ENCODE peak calls at places on chromosome 18, in ten cellular contexts. One of them, this sample, is unnamed. For H3K4me1, the result is how much of the 10 kb centered on the place peaks cover.

GRCh38 chr18:77376043-77376732 is 126.5 kb downstream of the GALR1 start:
- DNase-seq in left ventricle myocardium inferior: no peak
- DNase-seq in naive thymus-derived CD4-positive, alpha-beta T cell: no peak
- DNase-seq in left lung: no peak
- DNase-seq in mucosa of descending colon: no peak
- DNase-seq in IMR-90: no peak
- DNase-seq in heart right ventricle: no peak
- DNase-seq in keratinocyte: no peak
- DNase-seq in A549: no peak
- DNase-seq in fibroblast of lung: no peak
- DNase-seq in this sample: peak

GRCh38 chr18:24456549-24456948 is 3.9 kb upstream of the HRH4 start:
- DNase-seq in left ventricle myocardium inferior: no peak
- DNase-seq in naive thymus-derived CD4-positive, alpha-beta T cell: no peak
- DNase-seq in left lung: no peak
- DNase-seq in mucosa of descending colon: no peak
- DNase-seq in IMR-90: no peak
- DNase-seq in heart right ventricle: no peak
- DNase-seq in keratinocyte: no peak
- DNase-seq in A549: no peak
- DNase-seq in fibroblast of lung: no peak
- DNase-seq in this sample: no peak

GRCh38 chr18:46555213-46555612 is 101.8 kb downstream of the LOXHD1 start:
- DNase-seq in left ventricle myocardium inferior: no peak
- DNase-seq in naive thymus-derived CD4-positive, alpha-beta T cell: no peak
- DNase-seq in left lung: no peak
- DNase-seq in mucosa of descending colon: no peak
- DNase-seq in IMR-90: no peak
- DNase-seq in heart right ventricle: no peak
- DNase-seq in keratinocyte: no peak
- DNase-seq in A549: no peak
- DNase-seq in fibroblast of lung: no peak
- DNase-seq in this sample: no peak

GRCh38 chr18:67590571-67591141 is 74.1 kb upstream of the DSEL start:
- DNase-seq in left ventricle myocardium inferior: no peak
- DNase-seq in naive thymus-derived CD4-positive, alpha-beta T cell: no peak
- DNase-seq in left lung: no peak
- DNase-seq in mucosa of descending colon: no peak
- DNase-seq in IMR-90: peak
- DNase-seq in heart right ventricle: no peak
- DNase-seq in keratinocyte: no peak
- DNase-seq in A549: no peak
- DNase-seq in fibroblast of lung: peak
- DNase-seq in this sample: no peak

GRCh38 chr18:46070683-46071614 is 1.1 kb downstream of the PSTPIP2 start:
- DNase-seq in left ventricle myocardium inferior: no peak
- DNase-seq in naive thymus-derived CD4-positive, alpha-beta T cell: peak
- DNase-seq in left lung: no peak
- DNase-seq in mucosa of descending colon: no peak
- DNase-seq in IMR-90: no peak
- DNase-seq in heart right ventricle: no peak
- DNase-seq in keratinocyte: no peak
- DNase-seq in A549: no peak
- DNase-seq in fibroblast of lung: no peak
- DNase-seq in this sample: peak

GRCh38 chr18:80252136-80252535 is 4.8 kb upstream of the PARD6G start:
- DNase-seq in left ventricle myocardium inferior: no peak
- DNase-seq in naive thymus-derived CD4-positive, alpha-beta T cell: no peak
- DNase-seq in left lung: no peak
- DNase-seq in mucosa of descending colon: no peak
- DNase-seq in IMR-90: peak
- DNase-seq in heart right ventricle: no peak
- DNase-seq in keratinocyte: no peak
- DNase-seq in A549: no peak
- DNase-seq in fibroblast of lung: peak
- DNase-seq in this sample: no peak

GRCh38 chr18:71209944-71210343 is 921.1 kb downstream of the SOCS6 start:
- DNase-seq in left ventricle myocardium inferior: no peak
- DNase-seq in naive thymus-derived CD4-positive, alpha-beta T cell: no peak
- DNase-seq in left lung: no peak
- DNase-seq in mucosa of descending colon: no peak
- DNase-seq in IMR-90: no peak
- DNase-seq in heart right ventricle: no peak
- DNase-seq in keratinocyte: no peak
- DNase-seq in A549: no peak
- DNase-seq in fibroblast of lung: peak
- DNase-seq in this sample: no peak

GRCh38 chr18:59659486-59660187 is 37.6 kb downstream of the CCBE1 start:
- DNase-seq in left ventricle myocardium inferior: no peak
- DNase-seq in naive thymus-derived CD4-positive, alpha-beta T cell: no peak
- DNase-seq in left lung: no peak
- DNase-seq in mucosa of descending colon: no peak
- DNase-seq in IMR-90: peak
- DNase-seq in heart right ventricle: no peak
- DNase-seq in keratinocyte: no peak
- DNase-seq in A549: no peak
- DNase-seq in fibroblast of lung: peak
- DNase-seq in this sample: no peak

DNA sequence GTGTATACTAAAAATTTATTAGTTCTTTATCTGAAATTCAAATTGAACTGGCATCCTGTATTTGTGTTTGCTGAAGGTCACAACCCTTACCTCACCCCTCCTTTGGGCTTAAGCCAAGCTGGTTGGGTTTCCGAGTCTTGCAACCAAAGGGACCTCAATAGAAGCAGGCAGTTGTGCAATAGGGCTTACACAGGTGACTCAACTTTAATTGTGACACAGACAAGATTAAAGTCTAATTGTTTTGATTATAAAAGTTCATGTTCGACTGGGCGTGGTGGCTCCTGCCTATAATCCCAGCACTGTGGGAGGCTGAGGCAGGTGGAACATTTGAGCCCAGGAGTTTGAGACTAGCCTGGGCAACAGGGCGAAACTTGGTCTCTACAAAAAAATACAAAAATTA is 71.5 kb downstream of the RAB31 start:
- DNase-seq in left ventricle myocardium inferior: no peak
- DNase-seq in naive thymus-derived CD4-positive, alpha-beta T cell: no peak
- DNase-seq in left lung: no peak
- DNase-seq in mucosa of descending colon: no peak
- DNase-seq in IMR-90: no peak
- DNase-seq in heart right ventricle: no peak
- DNase-seq in keratinocyte: no peak
- DNase-seq in A549: no peak
- DNase-seq in fibroblast of lung: peak
- DNase-seq in this sample: no peak
- H3K4me1 ChIP-seq in left ventricle myocardium inferior: under half
- H3K4me1 ChIP-seq in naive thymus-derived CD4-positive, alpha-beta T cell: under half
- H3K4me1 ChIP-seq in left lung: under half
- H3K4me1 ChIP-seq in mucosa of descending colon: under half
- H3K4me1 ChIP-seq in IMR-90: under half
- H3K4me1 ChIP-seq in heart right ventricle: under half
- H3K4me1 ChIP-seq in keratinocyte: under half
- H3K4me1 ChIP-seq in A549: under half
- H3K4me1 ChIP-seq in fibroblast of lung: under half
- H3K4me1 ChIP-seq in this sample: under half

DNA sequence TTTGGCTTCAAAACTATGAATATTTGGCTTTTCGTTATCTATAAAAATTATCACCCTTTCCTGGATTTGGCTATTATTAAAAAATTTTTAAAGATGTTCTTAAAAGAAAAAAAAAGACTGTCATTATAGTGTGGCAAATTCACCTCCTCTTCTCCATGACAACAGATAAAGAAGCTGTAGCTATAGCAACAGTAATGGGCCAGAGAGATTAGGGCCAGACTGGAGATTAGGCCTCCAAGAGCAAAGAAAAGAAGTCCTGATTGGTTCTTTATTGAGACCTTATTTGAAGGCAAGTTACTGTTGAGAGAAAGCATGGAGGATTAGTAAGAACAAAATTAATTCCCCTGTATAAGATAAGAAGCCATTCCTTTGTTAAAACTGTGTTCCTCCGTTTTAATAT is 812.5 kb downstream of the DCC start:
- DNase-seq in left ventricle myocardium inferior: no peak
- DNase-seq in naive thymus-derived CD4-positive, alpha-beta T cell: no peak
- DNase-seq in left lung: no peak
- DNase-seq in mucosa of descending colon: no peak
- DNase-seq in IMR-90: no peak
- DNase-seq in heart right ventricle: no peak
- DNase-seq in keratinocyte: no peak
- DNase-seq in A549: no peak
- DNase-seq in fibroblast of lung: no peak
- DNase-seq in this sample: no peak
- H3K4me3 ChIP-seq in left ventricle myocardium inferior: no peak
- H3K4me3 ChIP-seq in naive thymus-derived CD4-positive, alpha-beta T cell: no peak
- H3K4me3 ChIP-seq in left lung: no peak
- H3K4me3 ChIP-seq in mucosa of descending colon: no peak
- H3K4me3 ChIP-seq in IMR-90: no peak
- H3K4me3 ChIP-seq in heart right ventricle: no peak
- H3K4me3 ChIP-seq in keratinocyte: no peak
- H3K4me3 ChIP-seq in A549: no peak
- H3K4me3 ChIP-seq in fibroblast of lung: no peak
- H3K4me3 ChIP-seq in this sample: no peak

GRCh38 chr18:13564579-13564978 is 161.8 kb downstream of the FAM210A start:
- DNase-seq in left ventricle myocardium inferior: peak
- DNase-seq in naive thymus-derived CD4-positive, alpha-beta T cell: no peak
- DNase-seq in left lung: no peak
- DNase-seq in mucosa of descending colon: no peak
- DNase-seq in IMR-90: no peak
- DNase-seq in heart right ventricle: peak
- DNase-seq in keratinocyte: no peak
- DNase-seq in A549: no peak
- DNase-seq in fibroblast of lung: no peak
- DNase-seq in this sample: peak

GRCh38 chr18:13562494-13563029 is 163.8 kb downstream of the FAM210A start:
- DNase-seq in left ventricle myocardium inferior: no peak
- DNase-seq in naive thymus-derived CD4-positive, alpha-beta T cell: no peak
- DNase-seq in left lung: no peak
- DNase-seq in mucosa of descending colon: no peak
- DNase-seq in IMR-90: no peak
- DNase-seq in heart right ventricle: no peak
- DNase-seq in keratinocyte: no peak
- DNase-seq in A549: no peak
- DNase-seq in fibroblast of lung: no peak
- DNase-seq in this sample: no peak

GRCh38 chr18:13566941-13567762 is 159.2 kb downstream of the FAM210A start:
- DNase-seq in left ventricle myocardium inferior: peak
- DNase-seq in naive thymus-derived CD4-positive, alpha-beta T cell: no peak
- DNase-seq in left lung: no peak
- DNase-seq in mucosa of descending colon: peak
- DNase-seq in IMR-90: no peak
- DNase-seq in heart right ventricle: peak
- DNase-seq in keratinocyte: no peak
- DNase-seq in A549: no peak
- DNase-seq in fibroblast of lung: peak
- DNase-seq in this sample: no peak

GRCh38 chr18:13563390-13563805 is 163.0 kb downstream of the FAM210A start:
- DNase-seq in left ventricle myocardium inferior: no peak
- DNase-seq in naive thymus-derived CD4-positive, alpha-beta T cell: no peak
- DNase-seq in left lung: no peak
- DNase-seq in mucosa of descending colon: no peak
- DNase-seq in IMR-90: no peak
- DNase-seq in heart right ventricle: no peak
- DNase-seq in keratinocyte: no peak
- DNase-seq in A549: no peak
- DNase-seq in fibroblast of lung: no peak
- DNase-seq in this sample: no peak

DNA sequence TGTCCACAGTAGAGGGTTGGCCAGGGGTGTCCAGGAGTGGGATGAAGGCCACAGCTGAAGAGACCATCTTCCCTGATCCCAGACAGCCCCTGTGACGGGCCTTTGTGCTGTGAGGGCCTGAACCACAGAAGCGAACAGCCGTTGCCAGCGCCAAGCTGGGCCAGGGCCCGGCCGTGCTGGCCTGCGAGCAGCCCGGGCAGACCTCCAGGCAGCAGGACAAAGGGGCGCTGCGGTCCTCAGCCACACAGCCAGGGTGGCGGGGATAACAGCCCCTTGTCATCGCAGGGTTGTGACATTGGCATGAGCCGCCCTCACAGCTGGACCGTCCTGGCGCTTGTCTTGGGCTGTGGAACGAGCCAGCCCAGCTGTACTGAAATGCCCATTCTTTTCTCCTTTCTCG is 161.1 kb downstream of the FAM210A start:
- DNase-seq in left ventricle myocardium inferior: peak
- DNase-seq in naive thymus-derived CD4-positive, alpha-beta T cell: no peak
- DNase-seq in left lung: no peak
- DNase-seq in mucosa of descending colon: no peak
- DNase-seq in IMR-90: no peak
- DNase-seq in heart right ventricle: peak
- DNase-seq in keratinocyte: no peak
- DNase-seq in A549: no peak
- DNase-seq in fibroblast of lung: no peak
- DNase-seq in this sample: no peak
- H3K4me1 ChIP-seq in left ventricle myocardium inferior: half or more
- H3K4me1 ChIP-seq in naive thymus-derived CD4-positive, alpha-beta T cell: under half
- H3K4me1 ChIP-seq in left lung: under half
- H3K4me1 ChIP-seq in mucosa of descending colon: under half
- H3K4me1 ChIP-seq in IMR-90: under half
- H3K4me1 ChIP-seq in heart right ventricle: under half
- H3K4me1 ChIP-seq in keratinocyte: under half
- H3K4me1 ChIP-seq in A549: under half
- H3K4me1 ChIP-seq in fibroblast of lung: under half
- H3K4me1 ChIP-seq in this sample: under half

GRCh38 chr18:42041793-42042192 is 86.8 kb downstream of the PIK3C3 start:
- DNase-seq in left ventricle myocardium inferior: no peak
- DNase-seq in naive thymus-derived CD4-positive, alpha-beta T cell: no peak
- DNase-seq in left lung: no peak
- DNase-seq in mucosa of descending colon: no peak
- DNase-seq in IMR-90: no peak
- DNase-seq in heart right ventricle: no peak
- DNase-seq in keratinocyte: no peak
- DNase-seq in A549: no peak
- DNase-seq in fibroblast of lung: no peak
- DNase-seq in this sample: no peak

GRCh38 chr18:42039396-42039795 is 84.4 kb downstream of the PIK3C3 start:
- DNase-seq in left ventricle myocardium inferior: no peak
- DNase-seq in naive thymus-derived CD4-positive, alpha-beta T cell: no peak
- DNase-seq in left lung: no peak
- DNase-seq in mucosa of descending colon: no peak
- DNase-seq in IMR-90: no peak
- DNase-seq in heart right ventricle: no peak
- DNase-seq in keratinocyte: no peak
- DNase-seq in A549: no peak
- DNase-seq in fibroblast of lung: no peak
- DNase-seq in this sample: no peak

GRCh38 chr18:42047721-42048120 is 92.7 kb downstream of the PIK3C3 start:
- DNase-seq in left ventricle myocardium inferior: no peak
- DNase-seq in naive thymus-derived CD4-positive, alpha-beta T cell: no peak
- DNase-seq in left lung: no peak
- DNase-seq in mucosa of descending colon: no peak
- DNase-seq in IMR-90: peak
- DNase-seq in heart right ventricle: no peak
- DNase-seq in keratinocyte: no peak
- DNase-seq in A549: no peak
- DNase-seq in fibroblast of lung: peak
- DNase-seq in this sample: no peak

GRCh38 chr18:42048150-42048549 is 93.1 kb downstream of the PIK3C3 start:
- DNase-seq in left ventricle myocardium inferior: no peak
- DNase-seq in naive thymus-derived CD4-positive, alpha-beta T cell: no peak
- DNase-seq in left lung: no peak
- DNase-seq in mucosa of descending colon: no peak
- DNase-seq in IMR-90: peak
- DNase-seq in heart right ventricle: no peak
- DNase-seq in keratinocyte: peak
- DNase-seq in A549: no peak
- DNase-seq in fibroblast of lung: peak
- DNase-seq in this sample: no peak

DNA sequence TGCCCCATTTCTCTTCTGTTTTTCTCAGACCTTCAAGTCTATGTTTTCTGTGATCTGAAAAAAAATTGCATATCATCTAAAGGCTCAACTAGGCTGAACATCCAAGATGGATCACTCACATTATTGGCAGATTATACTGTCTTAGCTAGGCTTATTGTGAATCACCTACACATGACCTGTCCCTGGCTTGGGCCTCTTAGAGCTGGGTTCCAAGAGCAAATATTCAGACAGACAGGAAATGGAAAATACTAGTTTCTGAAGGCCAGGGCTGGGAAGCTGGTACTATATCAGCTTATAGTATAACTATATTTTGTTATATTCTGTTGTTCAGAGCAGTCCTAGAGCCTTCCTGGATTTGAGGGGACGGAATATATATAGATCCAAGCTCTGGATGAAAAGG is 90.3 kb downstream of the PIK3C3 start:
- DNase-seq in left ventricle myocardium inferior: no peak
- DNase-seq in naive thymus-derived CD4-positive, alpha-beta T cell: no peak
- DNase-seq in left lung: no peak
- DNase-seq in mucosa of descending colon: no peak
- DNase-seq in IMR-90: peak
- DNase-seq in heart right ventricle: no peak
- DNase-seq in keratinocyte: no peak
- DNase-seq in A549: no peak
- DNase-seq in fibroblast of lung: no peak
- DNase-seq in this sample: no peak
- H3K4me3 ChIP-seq in left ventricle myocardium inferior: no peak
- H3K4me3 ChIP-seq in naive thymus-derived CD4-positive, alpha-beta T cell: no peak
- H3K4me3 ChIP-seq in left lung: no peak
- H3K4me3 ChIP-seq in mucosa of descending colon: no peak
- H3K4me3 ChIP-seq in IMR-90: no peak
- H3K4me3 ChIP-seq in heart right ventricle: no peak
- H3K4me3 ChIP-seq in keratinocyte: no peak
- H3K4me3 ChIP-seq in A549: no peak
- H3K4me3 ChIP-seq in fibroblast of lung: no peak
- H3K4me3 ChIP-seq in this sample: no peak

This sample was measured in pancreas.